ENCODE peak calls at places on chromosome 6, in six cellular contexts. One of them, this sample, is unnamed.

GRCh38 chr6:157227202-157228166 is 95.8 kb downstream of the TMEM242 start:
- DNase-seq in fibroblast of the aortic adventitia: no peak
- DNase-seq in HCEC 1CT: no peak
- DNase-seq in NCI-H2171 treated with DMSO at 0.1 percent for 48 hours: no peak
- DNase-seq in HEK293T: no peak
- DNase-seq in AG08395: peak; percentile 19
- DNase-seq in this sample: peak; percentile 24

GRCh38 chr6:36623547-36624459 is 29.6 kb downstream of the SRSF3 start:
- DNase-seq in AG08395: peak; percentile 87
- DNase-seq in HCEC 1CT: peak; percentile 58
- DNase-seq in fibroblast of the aortic adventitia: peak; percentile 90
- DNase-seq in HEK293T: peak; percentile 85
- DNase-seq in NCI-H2171 treated with DMSO at 0.1 percent for 48 hours: peak; percentile 77
- DNase-seq in this sample: peak; percentile 94

GRCh38 chr6:14272111-14273085 is 154.8 kb downstream of the CD83 start:
- DNase-seq in NCI-H2171 treated with DMSO at 0.1 percent for 48 hours: no peak
- DNase-seq in AG08395: no peak
- DNase-seq in fibroblast of the aortic adventitia: peak; percentile 84
- DNase-seq in HCEC 1CT: no peak
- DNase-seq in HEK293T: no peak
- DNase-seq in this sample: no peak

GRCh38 chr6:54710430-54710829 is 136.1 kb upstream of the FAM83B start:
- DNase-seq in HCEC 1CT: no peak
- DNase-seq in HEK293T: no peak
- DNase-seq in fibroblast of the aortic adventitia: no peak
- DNase-seq in NCI-H2171 treated with DMSO at 0.1 percent for 48 hours: no peak
- DNase-seq in AG08395: no peak
- DNase-seq in this sample: peak; percentile 14

GRCh38 chr6:73951186-73951585 is 255.2 kb downstream of the CD109 start:
- DNase-seq in AG08395: peak; percentile 37
- DNase-seq in HEK293T: no peak
- DNase-seq in fibroblast of the aortic adventitia: peak; percentile 68
- DNase-seq in NCI-H2171 treated with DMSO at 0.1 percent for 48 hours: no peak
- DNase-seq in HCEC 1CT: no peak
- DNase-seq in this sample: peak; percentile 52

GRCh38 chr6:133546098-133546497 is 304.9 kb downstream of the EYA4 start:
- DNase-seq in HCEC 1CT: peak; percentile 66
- DNase-seq in fibroblast of the aortic adventitia: peak; percentile 18
- DNase-seq in AG08395: no peak
- DNase-seq in NCI-H2171 treated with DMSO at 0.1 percent for 48 hours: peak; percentile 81
- DNase-seq in HEK293T: no peak
- DNase-seq in this sample: peak; percentile 55

GRCh38 chr6:167044696-167045095 is 45.5 kb downstream of the CEP43 start:
- DNase-seq in fibroblast of the aortic adventitia: peak; percentile 7
- DNase-seq in HEK293T: no peak
- DNase-seq in HCEC 1CT: no peak
- DNase-seq in AG08395: no peak
- DNase-seq in NCI-H2171 treated with DMSO at 0.1 percent for 48 hours: no peak
- DNase-seq in this sample: peak; percentile 55

GRCh38 chr6:105164418-105164817 is 15.4 kb downstream of the POPDC3 start:
- DNase-seq in HEK293T: no peak
- DNase-seq in AG08395: no peak
- DNase-seq in NCI-H2171 treated with DMSO at 0.1 percent for 48 hours: peak; percentile 61
- DNase-seq in HCEC 1CT: peak; percentile 79
- DNase-seq in fibroblast of the aortic adventitia: peak; percentile 9
- DNase-seq in this sample: peak; percentile 4

GRCh38 chr6:16698988-16699868 is 62.0 kb downstream of the ATXN1 start:
- DNase-seq in HCEC 1CT: peak; percentile 59
- DNase-seq in NCI-H2171 treated with DMSO at 0.1 percent for 48 hours: no peak
- DNase-seq in fibroblast of the aortic adventitia: no peak
- DNase-seq in HEK293T: no peak
- DNase-seq in AG08395: no peak
- DNase-seq in this sample: no peak

GRCh38 chr6:160276126-160276525 is 17.5 kb upstream of the SLC22A2 start:
- DNase-seq in fibroblast of the aortic adventitia: no peak
- DNase-seq in HCEC 1CT: no peak
- DNase-seq in HEK293T: no peak
- DNase-seq in AG08395: no peak
- DNase-seq in NCI-H2171 treated with DMSO at 0.1 percent for 48 hours: no peak
- DNase-seq in this sample: no peak

GRCh38 chr6:41371461-41371991 is 36.1 kb downstream of the NCR2 start:
- DNase-seq in HCEC 1CT: peak; percentile 9
- DNase-seq in AG08395: peak; percentile 59
- DNase-seq in fibroblast of the aortic adventitia: peak; percentile 25
- DNase-seq in HEK293T: no peak
- DNase-seq in NCI-H2171 treated with DMSO at 0.1 percent for 48 hours: no peak
- DNase-seq in this sample: peak; percentile 65

GRCh38 chr6:89443658-89444057 is 10.7 kb downstream of the ANKRD6 start:
- DNase-seq in HCEC 1CT: no peak
- DNase-seq in fibroblast of the aortic adventitia: no peak
- DNase-seq in AG08395: no peak
- DNase-seq in HEK293T: no peak
- DNase-seq in NCI-H2171 treated with DMSO at 0.1 percent for 48 hours: no peak
- DNase-seq in this sample: no peak

GRCh38 chr6:138594749-138595148 is 95.5 kb upstream of the NHSL1 start:
- DNase-seq in NCI-H2171 treated with DMSO at 0.1 percent for 48 hours: no peak
- DNase-seq in HEK293T: no peak
- DNase-seq in AG08395: no peak
- DNase-seq in fibroblast of the aortic adventitia: no peak
- DNase-seq in HCEC 1CT: no peak
- DNase-seq in this sample: no peak

GRCh38 chr6:165987483-165988305 is 180.0 kb downstream of the TBXT start:
- DNase-seq in HEK293T: peak; percentile 78
- DNase-seq in NCI-H2171 treated with DMSO at 0.1 percent for 48 hours: no peak
- DNase-seq in fibroblast of the aortic adventitia: peak; percentile 88
- DNase-seq in AG08395: peak; percentile 80
- DNase-seq in HCEC 1CT: peak; percentile 56
- DNase-seq in this sample: peak; percentile 3

GRCh38 chr6:87155920-87156600 is 695 bp downstream of the ZNF292 start:
- DNase-seq in HEK293T: peak; percentile 53
- DNase-seq in AG08395: peak; percentile 35
- DNase-seq in fibroblast of the aortic adventitia: peak; percentile 35
- DNase-seq in NCI-H2171 treated with DMSO at 0.1 percent for 48 hours: peak; percentile 50
- DNase-seq in HCEC 1CT: peak; percentile 50
- DNase-seq in this sample: peak; percentile 74

GRCh38 chr6:19697744-19698290 is 139.4 kb upstream of the ID4 start:
- DNase-seq in HEK293T: no peak
- DNase-seq in NCI-H2171 treated with DMSO at 0.1 percent for 48 hours: no peak
- DNase-seq in AG08395: peak; percentile 78
- DNase-seq in HCEC 1CT: peak; percentile 82
- DNase-seq in fibroblast of the aortic adventitia: peak; percentile 66
- DNase-seq in this sample: peak; percentile 41

GRCh38 chr6:26304213-26305096 is 60.5 kb upstream of the BTN3A2 start:
- DNase-seq in NCI-H2171 treated with DMSO at 0.1 percent for 48 hours: no peak
- DNase-seq in HCEC 1CT: peak; percentile 81
- DNase-seq in fibroblast of the aortic adventitia: peak; percentile 91
- DNase-seq in HEK293T: no peak
- DNase-seq in AG08395: no peak
- DNase-seq in this sample: peak; percentile 91